ENCODE peak calls at places on chromosomes 16 and 17, in nine cellular contexts. One of them, this sample, is unnamed.

GRCh38 chr16:78650675-78651074 is 551.2 kb downstream of the WWOX start:
- DNase-seq in fibroblast of the aortic adventitia: no peak
- DNase-seq in fibroblast of lung: no peak
- DNase-seq in tibial nerve: no peak
- DNase-seq in breast epithelium: no peak
- DNase-seq in right lobe of liver: no peak
- DNase-seq in tibial artery: no peak
- DNase-seq in IMR-90: no peak
- DNase-seq in HCT116: no peak
- DNase-seq in this sample: no peak

GRCh38 chr16:84284168-84284722 is 10.4 kb upstream of the WFDC1 start:
- DNase-seq in fibroblast of the aortic adventitia: peak
- DNase-seq in fibroblast of lung: no peak
- DNase-seq in tibial nerve: peak
- DNase-seq in breast epithelium: no peak
- DNase-seq in right lobe of liver: no peak
- DNase-seq in tibial artery: no peak
- DNase-seq in IMR-90: no peak
- DNase-seq in HCT116: no peak
- DNase-seq in this sample: peak

GRCh38 chr16:89174877-89175276 is 3.3 kb downstream of the CDH15 start:
- DNase-seq in fibroblast of the aortic adventitia: peak
- DNase-seq in fibroblast of lung: peak
- DNase-seq in tibial nerve: no peak
- DNase-seq in breast epithelium: no peak
- DNase-seq in right lobe of liver: no peak
- DNase-seq in tibial artery: no peak
- DNase-seq in IMR-90: no peak
- DNase-seq in HCT116: no peak
- DNase-seq in this sample: no peak

GRCh38 chr16:85545227-85545818 is 67.8 kb upstream of the GSE1 start:
- DNase-seq in fibroblast of the aortic adventitia: no peak
- DNase-seq in fibroblast of lung: no peak
- DNase-seq in tibial nerve: no peak
- DNase-seq in breast epithelium: no peak
- DNase-seq in right lobe of liver: no peak
- DNase-seq in tibial artery: no peak
- DNase-seq in IMR-90: no peak
- DNase-seq in HCT116: no peak
- DNase-seq in this sample: no peak

GRCh38 chr17:34452769-34453168 is 89.7 kb upstream of the CCL1 start:
- DNase-seq in fibroblast of the aortic adventitia: peak
- DNase-seq in fibroblast of lung: no peak
- DNase-seq in tibial nerve: no peak
- DNase-seq in breast epithelium: no peak
- DNase-seq in right lobe of liver: no peak
- DNase-seq in tibial artery: no peak
- DNase-seq in IMR-90: no peak
- DNase-seq in HCT116: no peak
- DNase-seq in this sample: no peak

GRCh38 chr17:673200-673681 is 41.4 kb downstream of the VPS53 start:
- DNase-seq in fibroblast of the aortic adventitia: no peak
- DNase-seq in fibroblast of lung: peak
- DNase-seq in tibial nerve: no peak
- DNase-seq in breast epithelium: no peak
- DNase-seq in right lobe of liver: no peak
- DNase-seq in tibial artery: no peak
- DNase-seq in IMR-90: peak
- DNase-seq in HCT116: no peak
- DNase-seq in this sample: no peak

GRCh38 chr16:58409316-58409973 is 17.2 kb downstream of the GINS3 start:
- DNase-seq in fibroblast of the aortic adventitia: peak
- DNase-seq in fibroblast of lung: peak
- DNase-seq in tibial nerve: peak
- DNase-seq in breast epithelium: no peak
- DNase-seq in right lobe of liver: no peak
- DNase-seq in tibial artery: no peak
- DNase-seq in IMR-90: peak
- DNase-seq in HCT116: no peak
- DNase-seq in this sample: peak

GRCh38 chr17:61746248-61746985 is 116.9 kb downstream of the BRIP1 start:
- DNase-seq in fibroblast of the aortic adventitia: no peak
- DNase-seq in fibroblast of lung: no peak
- DNase-seq in tibial nerve: no peak
- DNase-seq in breast epithelium: no peak
- DNase-seq in right lobe of liver: no peak
- DNase-seq in tibial artery: no peak
- DNase-seq in IMR-90: no peak
- DNase-seq in HCT116: no peak
- DNase-seq in this sample: no peak

GRCh38 chr17:15335446-15335845 is 6.0 kb downstream of the TEKT3 start:
- DNase-seq in fibroblast of the aortic adventitia: no peak
- DNase-seq in fibroblast of lung: no peak
- DNase-seq in tibial nerve: no peak
- DNase-seq in breast epithelium: no peak
- DNase-seq in right lobe of liver: no peak
- DNase-seq in tibial artery: no peak
- DNase-seq in IMR-90: no peak
- DNase-seq in HCT116: no peak
- DNase-seq in this sample: no peak

GRCh38 chr16:57106767-57107166 is 14.4 kb downstream of the CPNE2 start:
- DNase-seq in fibroblast of the aortic adventitia: no peak
- DNase-seq in fibroblast of lung: no peak
- DNase-seq in tibial nerve: no peak
- DNase-seq in breast epithelium: no peak
- DNase-seq in right lobe of liver: no peak
- DNase-seq in tibial artery: no peak
- DNase-seq in IMR-90: no peak
- DNase-seq in HCT116: no peak
- DNase-seq in this sample: no peak

GRCh38 chr16:54993496-54993895 is 62.8 kb downstream of the IRX5 start:
- DNase-seq in fibroblast of the aortic adventitia: no peak
- DNase-seq in fibroblast of lung: no peak
- DNase-seq in tibial nerve: no peak
- DNase-seq in breast epithelium: no peak
- DNase-seq in right lobe of liver: no peak
- DNase-seq in tibial artery: no peak
- DNase-seq in IMR-90: no peak
- DNase-seq in HCT116: no peak
- DNase-seq in this sample: no peak

GRCh38 chr16:54985668-54986067 is 55.0 kb downstream of the IRX5 start:
- DNase-seq in fibroblast of the aortic adventitia: no peak
- DNase-seq in fibroblast of lung: no peak
- DNase-seq in tibial nerve: no peak
- DNase-seq in breast epithelium: no peak
- DNase-seq in right lobe of liver: no peak
- DNase-seq in tibial artery: no peak
- DNase-seq in IMR-90: no peak
- DNase-seq in HCT116: no peak
- DNase-seq in this sample: no peak

GRCh38 chr16:54986404-54986803 is 55.7 kb downstream of the IRX5 start:
- DNase-seq in fibroblast of the aortic adventitia: no peak
- DNase-seq in fibroblast of lung: no peak
- DNase-seq in tibial nerve: no peak
- DNase-seq in breast epithelium: no peak
- DNase-seq in right lobe of liver: no peak
- DNase-seq in tibial artery: no peak
- DNase-seq in IMR-90: no peak
- DNase-seq in HCT116: no peak
- DNase-seq in this sample: no peak

GRCh38 chr16:54987081-54987480 is 56.4 kb downstream of the IRX5 start:
- DNase-seq in fibroblast of the aortic adventitia: no peak
- DNase-seq in fibroblast of lung: no peak
- DNase-seq in tibial nerve: no peak
- DNase-seq in breast epithelium: no peak
- DNase-seq in right lobe of liver: no peak
- DNase-seq in tibial artery: no peak
- DNase-seq in IMR-90: no peak
- DNase-seq in HCT116: no peak
- DNase-seq in this sample: no peak

DNA sequence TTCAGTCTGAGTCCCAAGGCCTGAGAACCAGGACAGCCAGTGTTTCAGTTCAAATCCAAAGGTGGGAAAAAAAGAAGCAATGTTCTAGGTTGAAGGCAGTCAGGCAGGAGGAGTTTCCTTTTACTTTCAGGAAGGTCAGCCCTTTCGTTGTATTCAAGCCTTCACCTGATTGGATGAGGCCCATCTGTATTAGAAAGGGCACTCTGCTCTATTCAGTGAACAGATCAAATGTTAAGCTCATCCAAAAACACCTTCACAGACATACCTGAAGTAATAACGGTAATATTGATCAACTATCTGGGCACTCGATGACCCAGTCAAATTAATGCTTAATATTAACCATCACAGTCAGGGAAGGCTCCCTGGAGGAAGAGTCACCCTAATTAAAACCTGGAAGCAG is 60.9 kb downstream of the IRX5 start:
- DNase-seq in fibroblast of the aortic adventitia: no peak
- DNase-seq in fibroblast of lung: no peak
- DNase-seq in tibial nerve: no peak
- DNase-seq in breast epithelium: no peak
- DNase-seq in right lobe of liver: no peak
- DNase-seq in tibial artery: no peak
- DNase-seq in IMR-90: no peak
- DNase-seq in HCT116: no peak
- DNase-seq in this sample: no peak
- TF ChIP-seq CTCF in fibroblast of the aortic adventitia: no peak
- TF ChIP-seq CTCF in fibroblast of lung: no peak
- TF ChIP-seq CTCF in tibial nerve: no peak
- TF ChIP-seq CTCF in breast epithelium: no peak
- TF ChIP-seq CTCF in right lobe of liver: no peak
- TF ChIP-seq CTCF in tibial artery: no peak
- TF ChIP-seq CTCF in IMR-90: no peak
- TF ChIP-seq CTCF in HCT116: no peak
- TF ChIP-seq CTCF in this sample: no peak

GRCh38 chr17:2048805-2049204 is 6.1 kb upstream of the HIC1 start:
- DNase-seq in fibroblast of the aortic adventitia: no peak
- DNase-seq in fibroblast of lung: no peak
- DNase-seq in tibial nerve: no peak
- DNase-seq in breast epithelium: no peak
- DNase-seq in right lobe of liver: no peak
- DNase-seq in tibial artery: no peak
- DNase-seq in IMR-90: no peak
- DNase-seq in HCT116: no peak
- DNase-seq in this sample: no peak
- H3K4me3 ChIP-seq in fibroblast of the aortic adventitia: peak
- H3K4me3 ChIP-seq in fibroblast of lung: peak
- H3K4me3 ChIP-seq in tibial nerve: no peak
- H3K4me3 ChIP-seq in breast epithelium: peak
- H3K4me3 ChIP-seq in right lobe of liver: no peak
- H3K4me3 ChIP-seq in tibial artery: peak
- H3K4me3 ChIP-seq in IMR-90: no peak
- H3K4me3 ChIP-seq in HCT116: peak
- H3K4me3 ChIP-seq in this sample: peak

GRCh38 chr17:8685396-8685795 is 54.9 kb upstream of the MYH10 start:
- DNase-seq in fibroblast of the aortic adventitia: no peak
- DNase-seq in fibroblast of lung: peak
- DNase-seq in tibial nerve: no peak
- DNase-seq in breast epithelium: no peak
- DNase-seq in right lobe of liver: no peak
- DNase-seq in tibial artery: peak
- DNase-seq in IMR-90: no peak
- DNase-seq in HCT116: no peak
- DNase-seq in this sample: no peak
- TF ChIP-seq CTCF in fibroblast of the aortic adventitia: no peak
- TF ChIP-seq CTCF in fibroblast of lung: no peak
- TF ChIP-seq CTCF in tibial nerve: no peak
- TF ChIP-seq CTCF in breast epithelium: no peak
- TF ChIP-seq CTCF in right lobe of liver: no peak
- TF ChIP-seq CTCF in tibial artery: no peak
- TF ChIP-seq CTCF in IMR-90: no peak
- TF ChIP-seq CTCF in HCT116: no peak
- TF ChIP-seq CTCF in this sample: no peak

GRCh38 chr17:6494239-6494941 is 50.1 kb downstream of the PIMREG start:
- DNase-seq in fibroblast of the aortic adventitia: no peak
- DNase-seq in fibroblast of lung: peak
- DNase-seq in tibial nerve: no peak
- DNase-seq in breast epithelium: no peak
- DNase-seq in right lobe of liver: no peak
- DNase-seq in tibial artery: peak
- DNase-seq in IMR-90: no peak
- DNase-seq in HCT116: no peak
- DNase-seq in this sample: peak
- H3K4me3 ChIP-seq in fibroblast of the aortic adventitia: no peak
- H3K4me3 ChIP-seq in fibroblast of lung: no peak
- H3K4me3 ChIP-seq in tibial nerve: no peak
- H3K4me3 ChIP-seq in breast epithelium: no peak
- H3K4me3 ChIP-seq in right lobe of liver: no peak
- H3K4me3 ChIP-seq in tibial artery: no peak
- H3K4me3 ChIP-seq in IMR-90: no peak
- H3K4me3 ChIP-seq in HCT116: no peak
- H3K4me3 ChIP-seq in this sample: no peak

GRCh38 chr17:80441133-80441578 is 26.2 kb downstream of the ENDOV start:
- DNase-seq in fibroblast of the aortic adventitia: peak
- DNase-seq in fibroblast of lung: peak
- DNase-seq in tibial nerve: no peak
- DNase-seq in breast epithelium: no peak
- DNase-seq in right lobe of liver: no peak
- DNase-seq in tibial artery: no peak
- DNase-seq in IMR-90: peak
- DNase-seq in HCT116: no peak
- DNase-seq in this sample: peak
- TF ChIP-seq CTCF in fibroblast of the aortic adventitia: no peak
- TF ChIP-seq CTCF in fibroblast of lung: no peak
- TF ChIP-seq CTCF in tibial nerve: no peak
- TF ChIP-seq CTCF in breast epithelium: no peak
- TF ChIP-seq CTCF in right lobe of liver: no peak
- TF ChIP-seq CTCF in tibial artery: no peak
- TF ChIP-seq CTCF in IMR-90: peak
- TF ChIP-seq CTCF in HCT116: no peak
- TF ChIP-seq CTCF in this sample: no peak

DNA sequence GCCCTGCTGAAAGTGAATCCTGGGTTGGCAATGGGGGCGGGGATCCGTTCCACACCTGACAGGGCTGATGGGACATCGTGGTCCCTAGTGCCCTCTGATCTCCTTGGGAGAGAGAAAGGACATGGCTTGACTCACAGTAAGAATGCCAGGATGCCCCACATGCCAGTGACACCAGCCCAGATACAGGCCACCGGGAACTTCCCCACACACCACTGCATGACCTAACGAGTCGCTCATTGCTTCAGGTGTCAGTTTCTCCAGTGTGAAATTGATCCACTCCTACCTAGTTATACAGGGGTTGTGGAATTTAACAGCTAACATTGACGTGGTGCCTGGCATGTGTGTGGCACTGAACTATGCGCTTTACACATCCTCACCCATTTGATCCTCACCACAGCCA is 7.5 kb downstream of the CD300LG start:
- DNase-seq in fibroblast of the aortic adventitia: no peak
- DNase-seq in fibroblast of lung: no peak
- DNase-seq in tibial nerve: no peak
- DNase-seq in breast epithelium: no peak
- DNase-seq in right lobe of liver: no peak
- DNase-seq in tibial artery: peak
- DNase-seq in IMR-90: no peak
- DNase-seq in HCT116: no peak
- DNase-seq in this sample: peak
- H3K4me3 ChIP-seq in fibroblast of the aortic adventitia: no peak
- H3K4me3 ChIP-seq in fibroblast of lung: no peak
- H3K4me3 ChIP-seq in tibial nerve: no peak
- H3K4me3 ChIP-seq in breast epithelium: no peak
- H3K4me3 ChIP-seq in right lobe of liver: no peak
- H3K4me3 ChIP-seq in tibial artery: no peak
- H3K4me3 ChIP-seq in IMR-90: no peak
- H3K4me3 ChIP-seq in HCT116: no peak
- H3K4me3 ChIP-seq in this sample: no peak

This sample was measured in epithelial cell of esophagus.